ENCODE peak calls at places on chromosomes 13 and 19, in nine cellular contexts. I is A673, X is ascending aorta, V is lower lobe of right lung, G is endodermal cell, Q is BE2C, O is IMR-90, W is mucosa of descending colon, N is body of pancreas. Z is an unnamed sample. For H3K4me1, the result is how much of the 10 kb centered on the place peaks cover.

GRCh38 chr19:23597661-23598060 is 89.4 kb downstream of the ZNF675 start:
- DNase-seq in G (no peak), N (no peak), Q (no peak), X (no peak), W (no peak), I (no peak), V (no peak), O (no peak), Z (no peak)

GRCh38 chr19:49585023-49585422 is 3.9 kb downstream of the PRRG2 start:
- DNase-seq in G (peak), Q (peak), X (no peak), W (no peak), I (no peak), O (no peak), N (no peak), V (no peak), Z (no peak)

GRCh38 chr13:100630564-100630963 is 42.0 kb upstream of the GGACT start:
- DNase-seq in Q (no peak), N (no peak), V (no peak), I (peak), W (no peak), O (no peak), G (no peak), X (no peak), Z (no peak)

GRCh38 chr19:22595918-22596341 is 38.2 kb upstream of the ZNF492 start:
- DNase-seq in O (no peak), I (no peak), X (peak), Q (no peak), G (no peak), W (no peak), V (no peak), N (peak), Z (no peak)

GRCh38 chr13:114043421-114044053 is 69.7 kb upstream of the C13orf46 start:
- DNase-seq in W (no peak), G (peak), N (peak), V (peak), I (peak), O (peak), X (peak), Q (peak), Z (no peak)

GRCh38 chr13:72246396-72246795 is 379.4 kb upstream of the DACH1 start:
- DNase-seq in Q (no peak), W (no peak), G (no peak), X (no peak), O (no peak), I (no peak), N (no peak), V (no peak), Z (no peak)

GRCh38 chr13:107824636-107825035 is 390.7 kb downstream of the LIG4 start:
- DNase-seq in X (no peak), N (no peak), G (no peak), I (no peak), O (no peak), Q (no peak), W (no peak), V (no peak), Z (no peak)

GRCh38 chr19:35223856-35224505 is 4.6 kb downstream of the FAM187B start:
- DNase-seq in W (no peak), O (no peak), N (no peak), G (no peak), X (no peak), Q (no peak), V (no peak), I (no peak), Z (no peak)

GRCh38 chr13:89923731-89924130 is 1423.8 kb upstream of the MIR17HG start:
- DNase-seq in X (no peak), O (peak), V (no peak), W (no peak), Q (no peak), G (no peak), N (no peak), I (no peak), Z (no peak)

GRCh38 chr13:40206241-40207109 is 460.0 kb downstream of the FOXO1 start:
- DNase-seq in Q (no peak), G (no peak), X (no peak), O (peak), I (no peak), N (peak), V (no peak), W (no peak), Z (no peak)

GRCh38 chr19:58350001-58350801 is 3.1 kb downstream of the A1BG start:
- DNase-seq in Q (no peak), V (peak), N (no peak), X (no peak), G (peak), O (no peak), W (no peak), I (no peak), Z (no peak)

GRCh38 chr13:50574731-50575130 is 268.8 kb downstream of the DLEU7 start:
- DNase-seq in W (no peak), G (no peak), X (no peak), V (no peak), N (no peak), Q (no peak), I (no peak), O (no peak), Z (no peak)

GRCh38 chr13:50226515-50227147 is 211.4 kb downstream of the KCNRG start:
- DNase-seq in V (no peak), X (no peak), Q (no peak), I (no peak), N (no peak), O (no peak), G (no peak), W (no peak), Z (no peak)

DNA sequence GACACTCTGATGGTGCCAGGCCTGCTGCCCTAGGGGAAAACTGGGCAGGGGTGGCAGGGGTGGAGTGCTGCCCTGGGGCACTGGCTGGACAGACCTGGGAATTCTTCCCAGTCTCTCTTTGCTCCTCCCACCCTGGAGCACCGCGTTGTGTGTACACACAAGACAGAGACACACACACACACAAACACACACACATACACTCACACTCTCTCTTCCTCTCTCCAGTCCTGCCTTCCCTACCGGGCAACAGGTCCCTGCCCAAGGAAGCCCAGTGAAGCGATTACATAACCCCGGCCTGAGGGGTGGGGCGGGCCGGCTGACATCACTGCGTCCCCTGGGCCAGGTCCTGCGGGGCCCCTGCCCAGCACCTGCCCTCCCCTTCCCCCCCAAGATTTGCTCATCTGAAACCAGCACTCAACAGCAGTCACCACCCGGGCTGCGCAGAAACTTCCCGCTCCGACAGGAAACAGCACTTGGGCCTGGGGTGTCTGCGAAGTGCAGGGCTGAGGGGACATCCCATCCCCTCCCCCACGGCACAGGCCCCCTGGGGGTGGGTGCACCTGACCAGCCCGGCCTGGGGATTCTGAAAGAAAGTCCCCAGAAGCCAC is 1.2 kb downstream of the MKNK2 start:
- DNase-seq in G (no peak), X (peak), W (peak), Q (peak), V (peak), O (peak), N (peak), I (peak), Z (peak)
- H3K4me1 ChIP-seq in G (under half), X (under half), W (half or more), Q (under half), V (half or more), O (under half), N (half or more), I (under half), Z (under half)

DNA sequence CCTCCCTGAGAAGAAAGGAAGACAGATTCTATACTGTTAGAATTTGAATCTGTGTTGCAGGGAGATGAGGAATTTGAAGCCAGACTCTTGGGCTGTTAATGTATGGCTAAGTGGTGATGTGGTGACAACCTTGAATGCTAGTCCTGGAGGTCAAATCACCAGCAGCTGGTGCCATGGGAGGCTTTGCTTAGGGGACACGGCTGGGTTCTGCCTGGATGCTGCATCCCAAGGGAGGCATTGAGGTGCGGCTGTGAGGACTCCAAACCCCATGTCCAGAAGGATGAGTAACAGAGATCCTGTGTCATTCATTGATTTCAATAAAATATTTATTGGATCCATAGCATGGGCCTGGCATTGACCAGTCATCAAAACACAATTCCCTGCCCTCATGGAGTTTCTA is 42.3 kb downstream of the RFX2 start:
- DNase-seq in Q (no peak), O (no peak), N (no peak), G (no peak), I (no peak), W (no peak), V (no peak), X (peak), Z (no peak)
- TF ChIP-seq CTCF in Q (no peak), O (no peak), N (no peak), G (no peak), I (no peak), W (no peak), V (no peak), X (no peak), Z (no peak)

DNA sequence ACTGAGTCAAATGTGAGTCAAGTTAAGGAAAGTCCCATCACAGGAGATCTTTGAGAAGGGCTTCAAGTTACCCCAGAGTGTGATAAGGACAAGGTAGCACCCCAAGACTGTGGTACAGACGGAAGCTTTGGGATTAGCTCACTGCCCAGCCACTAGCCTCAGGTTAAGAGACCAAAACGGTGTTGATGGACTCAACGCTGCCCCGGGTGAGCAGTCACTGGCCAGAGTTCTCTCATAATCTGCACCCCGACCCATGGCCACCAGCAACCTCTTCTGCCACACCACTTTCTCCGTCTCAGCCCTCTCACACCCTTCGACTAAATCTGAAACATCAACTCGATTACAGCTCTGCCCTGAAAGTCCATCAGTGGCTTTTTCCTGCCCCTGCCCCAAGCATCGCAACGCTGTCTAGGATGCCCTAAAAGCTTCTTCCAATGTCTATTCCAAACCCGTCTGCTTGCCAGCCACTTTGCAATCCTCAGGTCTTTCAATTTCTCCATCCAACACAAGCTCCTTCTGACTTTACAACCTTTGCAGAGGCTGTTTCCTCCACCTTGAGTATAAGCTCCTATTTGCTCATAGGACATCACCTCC is 5.6 kb downstream of the HNRNPL start:
- DNase-seq in V (no peak), G (no peak), N (no peak), I (no peak), O (no peak), W (peak), Q (no peak), X (no peak), Z (no peak)
- H3K4me1 ChIP-seq in V (half or more), G (under half), N (half or more), I (under half), O (under half), W (under half), Q (under half), X (under half), Z (under half)

DNA sequence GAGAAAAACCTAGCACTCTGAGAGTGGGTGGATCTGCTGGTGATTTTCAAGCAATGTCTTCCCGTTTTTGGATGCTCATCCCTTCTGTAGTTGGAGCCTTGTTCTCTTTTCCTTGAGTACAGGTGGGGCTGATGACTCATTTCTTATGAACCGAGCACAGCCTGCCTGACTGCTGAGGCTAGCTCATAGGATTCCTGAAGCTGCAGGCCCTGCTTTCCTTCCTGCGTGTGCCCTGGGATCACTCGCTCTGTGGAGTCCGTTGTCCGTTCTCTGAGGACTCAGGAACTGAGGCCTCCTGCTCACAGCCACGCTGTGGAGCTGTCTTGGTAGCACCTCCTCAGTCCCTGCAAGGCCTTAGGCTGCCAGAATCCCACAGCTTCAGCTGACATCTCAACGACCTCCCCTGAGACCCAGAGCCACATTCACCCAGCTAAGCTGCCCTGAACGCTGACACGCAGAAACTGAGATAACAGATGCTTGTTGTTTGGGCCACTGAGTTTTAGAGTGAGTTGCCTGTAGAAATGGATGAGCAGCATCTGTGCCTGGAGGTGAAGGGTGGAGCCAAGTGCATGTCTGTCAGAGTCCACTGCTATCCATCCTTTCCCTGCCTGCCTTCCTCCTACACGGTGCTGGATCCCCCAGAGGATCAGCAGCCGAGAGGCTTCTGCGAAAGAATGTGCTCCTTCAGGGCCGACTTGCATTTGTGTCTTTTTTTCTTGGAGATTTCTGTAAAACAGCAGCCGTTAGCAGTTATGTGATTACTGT is 73.0 kb downstream of the ARHGEF7 start:
- DNase-seq in O (peak), Q (peak), I (no peak), W (no peak), V (no peak), N (no peak), X (no peak), G (no peak), Z (no peak)
- TF ChIP-seq CTCF in O (no peak), Q (no peak), I (no peak), W (no peak), V (no peak), N (no peak), X (no peak), G (no peak), Z (no peak)